ENCODE peak calls at places on chromosome 21, in five cellular contexts. X is NCI-H524 treated with DMSO at 0.1 percent for 48 hours, B is GM12892, Q is PC-9, E is activated T-cell treated with anti-CD3 and anti-CD28 coated beads for 1 hour. J is an unnamed sample.

GRCh38 chr21:15722591-15723324 is 7.0 kb upstream of the USP25 start:
- DNase-seq in X (no peak), B (no peak), Q (peak), E (no peak), J (no peak)

GRCh38 chr21:45417256-45417950 is 12.4 kb downstream of the COL18A1 start:
- DNase-seq in X (no peak), B (no peak), Q (no peak), E (no peak), J (no peak)

GRCh38 chr21:31665397-31665796 is 5.9 kb downstream of the SOD1 start:
- DNase-seq in X (no peak), B (no peak), Q (no peak), E (no peak), J (no peak)

GRCh38 chr21:45303111-45303615 is 15.5 kb upstream of the POFUT2 start:
- DNase-seq in X (no peak), B (no peak), Q (no peak), E (no peak), J (no peak)

GRCh38 chr21:35933466-35933865 is 126.9 kb downstream of the SETD4 start:
- DNase-seq in X (peak), B (no peak), Q (no peak), E (no peak), J (peak)

GRCh38 chr21:41641510-41641815 is 125.4 kb downstream of the RIPK4 start:
- DNase-seq in X (no peak), B (no peak), Q (no peak), E (no peak), J (no peak)

GRCh38 chr21:36990508-36991205 is 15.8 kb upstream of the RIPPLY3 start:
- DNase-seq in X (no peak), B (no peak), Q (no peak), E (no peak), J (no peak)

GRCh38 chr21:14687277-14687642 is 141.1 kb upstream of the SAMSN1 start:
- DNase-seq in X (no peak), B (no peak), Q (no peak), E (no peak), J (no peak)

GRCh38 chr21:38250991-38251418 is 5.8 kb upstream of the KCNJ15 start:
- DNase-seq in X (no peak), B (no peak), Q (no peak), E (no peak), J (no peak)

GRCh38 chr21:34889537-34890257 is 159.4 kb downstream of the RUNX1 start:
- DNase-seq in X (no peak), B (peak), Q (peak), E (peak), J (no peak)

GRCh38 chr21:44846485-44847260 is 26.8 kb downstream of the PTTG1IP start:
- DNase-seq in X (no peak), B (no peak), Q (no peak), E (peak), J (no peak)

GRCh38 chr21:29343517-29343916 is 44.8 kb downstream of the BACH1 start:
- DNase-seq in X (no peak), B (no peak), Q (no peak), E (no peak), J (no peak)

GRCh38 chr21:38379171-38379570 is 119.1 kb downstream of the ERG start:
- DNase-seq in X (no peak), B (no peak), Q (no peak), E (no peak), J (no peak)

GRCh38 chr21:25639922-25640670 is 1.0 kb downstream of the JAM2 start:
- DNase-seq in X (peak), B (peak), Q (no peak), E (no peak), J (no peak)

GRCh38 chr21:34205811-34206635 is 132.6 kb downstream of the MRPS6 start:
- DNase-seq in X (peak), B (no peak), Q (no peak), E (no peak), J (no peak)

GRCh38 chr21:14523234-14523633 is 22.9 kb downstream of the SAMSN1 start:
- DNase-seq in X (no peak), B (no peak), Q (no peak), E (no peak), J (no peak)

GRCh38 chr21:42107881-42108553 is 36.9 kb downstream of the UMODL1 start:
- DNase-seq in X (peak), B (peak), Q (peak), E (peak), J (no peak)

GRCh38 chr21:41940431-41940830 is 13.4 kb downstream of the C2CD2 start:
- DNase-seq in X (no peak), B (no peak), Q (no peak), E (no peak), J (no peak)

GRCh38 chr21:31517664-31518402 is 141.7 kb upstream of the SOD1 start:
- DNase-seq in X (no peak), B (no peak), Q (no peak), E (no peak), J (no peak)

GRCh38 chr21:33644383-33645074 is 2.2 kb downstream of the ITSN1 start:
- DNase-seq in X (no peak), B (no peak), Q (no peak), E (no peak), J (no peak)

GRCh38 chr21:45887788-45888187 is 93.8 kb upstream of the COL6A1 start:
- DNase-seq in X (no peak), B (no peak), Q (no peak), E (no peak), J (no peak)

GRCh38 chr21:36099000-36099399 is 29.2 kb downstream of the CBR1 start:
- DNase-seq in X (no peak), B (no peak), Q (no peak), E (no peak), J (no peak)

GRCh38 chr21:38351961-38352521 is 95.2 kb downstream of the KCNJ15 start:
- DNase-seq in X (no peak), B (no peak), Q (no peak), E (no peak), J (no peak)

J was measured in HCT116.